ENCODE peak calls at places on chromosome 14, in six cellular contexts. One of them, this sample, is unnamed.

GRCh38 chr14:56359245-56359644 is 220.4 kb upstream of the TMEM260 start:
- DNase-seq in CD8-positive, alpha-beta T cell: no peak
- DNase-seq in AG04450: no peak
- DNase-seq in H1: no peak
- DNase-seq in colonic mucosa: no peak
- DNase-seq in HCT116: no peak
- DNase-seq in this sample: no peak

GRCh38 chr14:71606064-71606463 is 326.2 kb upstream of the RGS6 start:
- DNase-seq in H1: no peak
- DNase-seq in CD8-positive, alpha-beta T cell: no peak
- DNase-seq in AG04450: no peak
- DNase-seq in HCT116: no peak
- DNase-seq in colonic mucosa: no peak
- DNase-seq in this sample: no peak

GRCh38 chr14:76257111-76257803 is 105.5 kb downstream of the GPATCH2L start:
- DNase-seq in AG04450: no peak
- DNase-seq in HCT116: no peak
- DNase-seq in colonic mucosa: no peak
- DNase-seq in H1: no peak
- DNase-seq in CD8-positive, alpha-beta T cell: no peak
- DNase-seq in this sample: no peak

GRCh38 chr14:53537421-53538315 is 384.5 kb upstream of the DDHD1 start:
- DNase-seq in HCT116: no peak
- DNase-seq in colonic mucosa: peak; percentile 24
- DNase-seq in AG04450: peak; percentile 53
- DNase-seq in CD8-positive, alpha-beta T cell: no peak
- DNase-seq in H1: no peak
- DNase-seq in this sample: no peak

GRCh38 chr14:44449694-44450093 is 57.4 kb downstream of the FSCB start:
- DNase-seq in AG04450: no peak
- DNase-seq in H1: no peak
- DNase-seq in colonic mucosa: no peak
- DNase-seq in HCT116: no peak
- DNase-seq in CD8-positive, alpha-beta T cell: no peak
- DNase-seq in this sample: no peak

GRCh38 chr14:94388027-94388895 is at the start of gene SERPINA1:
- DNase-seq in HCT116: no peak
- DNase-seq in H1: no peak
- DNase-seq in colonic mucosa: no peak
- DNase-seq in CD8-positive, alpha-beta T cell: no peak
- DNase-seq in AG04450: no peak
- DNase-seq in this sample: no peak

GRCh38 chr14:105247715-105248367 is 492 bp upstream of the BTBD6 start:
- DNase-seq in AG04450: no peak
- DNase-seq in H1: no peak
- DNase-seq in CD8-positive, alpha-beta T cell: no peak
- DNase-seq in HCT116: no peak
- DNase-seq in colonic mucosa: peak; percentile 24
- DNase-seq in this sample: no peak

GRCh38 chr14:91258021-91258618 is 13.6 kb upstream of the GPR68 start:
- DNase-seq in CD8-positive, alpha-beta T cell: no peak
- DNase-seq in HCT116: no peak
- DNase-seq in H1: no peak
- DNase-seq in AG04450: no peak
- DNase-seq in colonic mucosa: no peak
- DNase-seq in this sample: no peak

GRCh38 chr14:30983858-30984257 is 41.6 kb upstream of the AP4S1 start:
- DNase-seq in CD8-positive, alpha-beta T cell: no peak
- DNase-seq in AG04450: no peak
- DNase-seq in H1: no peak
- DNase-seq in colonic mucosa: no peak
- DNase-seq in HCT116: no peak
- DNase-seq in this sample: no peak

GRCh38 chr14:44204061-44204815 is 302.8 kb downstream of the FSCB start:
- DNase-seq in AG04450: no peak
- DNase-seq in HCT116: no peak
- DNase-seq in colonic mucosa: no peak
- DNase-seq in H1: no peak
- DNase-seq in CD8-positive, alpha-beta T cell: no peak
- DNase-seq in this sample: no peak

GRCh38 chr14:57470909-57471308 is 22.7 kb downstream of the CCDC198 start:
- DNase-seq in HCT116: no peak
- DNase-seq in CD8-positive, alpha-beta T cell: no peak
- DNase-seq in AG04450: no peak
- DNase-seq in H1: no peak
- DNase-seq in colonic mucosa: no peak
- DNase-seq in this sample: no peak

GRCh38 chr14:71396050-71396677 is 488.9 kb downstream of the PCNX1 start:
- DNase-seq in CD8-positive, alpha-beta T cell: no peak
- DNase-seq in HCT116: no peak
- DNase-seq in colonic mucosa: no peak
- DNase-seq in AG04450: no peak
- DNase-seq in H1: no peak
- DNase-seq in this sample: no peak

GRCh38 chr14:80678436-80678835 is 263.1 kb downstream of the CEP128 start:
- DNase-seq in AG04450: no peak
- DNase-seq in H1: no peak
- DNase-seq in colonic mucosa: no peak
- DNase-seq in CD8-positive, alpha-beta T cell: no peak
- DNase-seq in HCT116: no peak
- DNase-seq in this sample: no peak

GRCh38 chr14:99819514-99819913 is 26.3 kb downstream of the EML1 start:
- DNase-seq in AG04450: no peak
- DNase-seq in colonic mucosa: no peak
- DNase-seq in CD8-positive, alpha-beta T cell: no peak
- DNase-seq in H1: no peak
- DNase-seq in HCT116: no peak
- DNase-seq in this sample: no peak

GRCh38 chr14:57576498-57576897 is 82.8 kb upstream of the CCDC198 start:
- DNase-seq in AG04450: no peak
- DNase-seq in colonic mucosa: no peak
- DNase-seq in H1: no peak
- DNase-seq in CD8-positive, alpha-beta T cell: no peak
- DNase-seq in HCT116: no peak
- DNase-seq in this sample: no peak

GRCh38 chr14:41609704-41610183 is 3.1 kb downstream of the LRFN5 start:
- DNase-seq in colonic mucosa: peak; percentile 21
- DNase-seq in CD8-positive, alpha-beta T cell: no peak
- DNase-seq in HCT116: no peak
- DNase-seq in AG04450: no peak
- DNase-seq in H1: peak; percentile 75
- DNase-seq in this sample: peak; percentile 14

GRCh38 chr14:77225254-77225653 is 43.7 kb downstream of the TMEM63C start:
- DNase-seq in H1: no peak
- DNase-seq in colonic mucosa: no peak
- DNase-seq in CD8-positive, alpha-beta T cell: no peak
- DNase-seq in AG04450: no peak
- DNase-seq in HCT116: no peak
- DNase-seq in this sample: no peak

GRCh38 chr14:71289536-71289935 is 382.3 kb downstream of the PCNX1 start:
- DNase-seq in HCT116: no peak
- DNase-seq in AG04450: no peak
- DNase-seq in H1: no peak
- DNase-seq in CD8-positive, alpha-beta T cell: peak; percentile 50
- DNase-seq in colonic mucosa: peak; percentile 63
- DNase-seq in this sample: no peak

GRCh38 chr14:53570411-53571387 is 385.9 kb downstream of the BMP4 start:
- DNase-seq in CD8-positive, alpha-beta T cell: no peak
- DNase-seq in HCT116: no peak
- DNase-seq in H1: no peak
- DNase-seq in AG04450: no peak
- DNase-seq in colonic mucosa: no peak
- DNase-seq in this sample: no peak

GRCh38 chr14:52355016-52355430 is 40.9 kb downstream of the PTGER2 start:
- DNase-seq in AG04450: peak; percentile 85
- DNase-seq in H1: no peak
- DNase-seq in CD8-positive, alpha-beta T cell: no peak
- DNase-seq in colonic mucosa: no peak
- DNase-seq in HCT116: no peak
- DNase-seq in this sample: no peak

GRCh38 chr14:50067723-50068495 is 48.5 kb downstream of the VCPKMT start:
- DNase-seq in H1: no peak
- DNase-seq in colonic mucosa: peak; percentile 63
- DNase-seq in CD8-positive, alpha-beta T cell: peak; percentile 31
- DNase-seq in HCT116: peak; percentile 21
- DNase-seq in AG04450: no peak
- DNase-seq in this sample: no peak

GRCh38 chr14:86540636-86541247 is 1010.8 kb downstream of the FLRT2 start:
- DNase-seq in CD8-positive, alpha-beta T cell: no peak
- DNase-seq in H1: no peak
- DNase-seq in HCT116: no peak
- DNase-seq in AG04450: no peak
- DNase-seq in colonic mucosa: no peak
- DNase-seq in this sample: no peak

GRCh38 chr14:69532561-69533335 is 41.9 kb downstream of the CCDC177 start:
- DNase-seq in colonic mucosa: peak; percentile 71
- DNase-seq in HCT116: no peak
- DNase-seq in H1: no peak
- DNase-seq in CD8-positive, alpha-beta T cell: no peak
- DNase-seq in AG04450: no peak
- DNase-seq in this sample: no peak

GRCh38 chr14:58488550-58488949 is 61.0 kb downstream of the KIAA0586 start:
- DNase-seq in H1: no peak
- DNase-seq in HCT116: no peak
- DNase-seq in AG04450: no peak
- DNase-seq in CD8-positive, alpha-beta T cell: no peak
- DNase-seq in colonic mucosa: no peak
- DNase-seq in this sample: no peak

GRCh38 chr14:82309199-82309598 is 775.5 kb upstream of the SEL1L start:
- DNase-seq in colonic mucosa: no peak
- DNase-seq in AG04450: no peak
- DNase-seq in H1: no peak
- DNase-seq in HCT116: no peak
- DNase-seq in CD8-positive, alpha-beta T cell: no peak
- DNase-seq in this sample: no peak

GRCh38 chr14:58171090-58171489 is 19.1 kb upstream of the ARMH4 start:
- DNase-seq in colonic mucosa: peak; percentile 69
- DNase-seq in CD8-positive, alpha-beta T cell: no peak
- DNase-seq in H1: peak; percentile 85
- DNase-seq in AG04450: peak; percentile 43
- DNase-seq in HCT116: peak; percentile 83
- DNase-seq in this sample: peak; percentile 79

GRCh38 chr14:72420749-72421452 is 473.0 kb downstream of the DPF3 start:
- DNase-seq in HCT116: peak; percentile 53
- DNase-seq in H1: peak; percentile 99
- DNase-seq in CD8-positive, alpha-beta T cell: peak; percentile 67
- DNase-seq in colonic mucosa: peak; percentile 80
- DNase-seq in AG04450: peak; percentile 16
- DNase-seq in this sample: peak; percentile 23

GRCh38 chr14:95480109-95480886 is 36.2 kb downstream of the SYNE3 start:
- DNase-seq in H1: no peak
- DNase-seq in colonic mucosa: no peak
- DNase-seq in CD8-positive, alpha-beta T cell: no peak
- DNase-seq in HCT116: no peak
- DNase-seq in AG04450: no peak
- DNase-seq in this sample: no peak

GRCh38 chr14:102437997-102438922 is 71.3 kb downstream of the ANKRD9 start:
- DNase-seq in CD8-positive, alpha-beta T cell: peak; percentile 75
- DNase-seq in H1: peak; percentile 94
- DNase-seq in AG04450: peak; percentile 48
- DNase-seq in colonic mucosa: peak; percentile 92
- DNase-seq in HCT116: peak; percentile 59
- DNase-seq in this sample: peak; percentile 85
- TF ChIP-seq CTCF in CD8-positive, alpha-beta T cell: peak; percentile 74
- TF ChIP-seq CTCF in H1: peak; percentile 87
- TF ChIP-seq CTCF in AG04450: peak; percentile 75
- TF ChIP-seq CTCF in colonic mucosa: peak; percentile 78
- TF ChIP-seq CTCF in HCT116: peak; percentile 76
- TF ChIP-seq CTCF in this sample: peak; percentile 85

DNA sequence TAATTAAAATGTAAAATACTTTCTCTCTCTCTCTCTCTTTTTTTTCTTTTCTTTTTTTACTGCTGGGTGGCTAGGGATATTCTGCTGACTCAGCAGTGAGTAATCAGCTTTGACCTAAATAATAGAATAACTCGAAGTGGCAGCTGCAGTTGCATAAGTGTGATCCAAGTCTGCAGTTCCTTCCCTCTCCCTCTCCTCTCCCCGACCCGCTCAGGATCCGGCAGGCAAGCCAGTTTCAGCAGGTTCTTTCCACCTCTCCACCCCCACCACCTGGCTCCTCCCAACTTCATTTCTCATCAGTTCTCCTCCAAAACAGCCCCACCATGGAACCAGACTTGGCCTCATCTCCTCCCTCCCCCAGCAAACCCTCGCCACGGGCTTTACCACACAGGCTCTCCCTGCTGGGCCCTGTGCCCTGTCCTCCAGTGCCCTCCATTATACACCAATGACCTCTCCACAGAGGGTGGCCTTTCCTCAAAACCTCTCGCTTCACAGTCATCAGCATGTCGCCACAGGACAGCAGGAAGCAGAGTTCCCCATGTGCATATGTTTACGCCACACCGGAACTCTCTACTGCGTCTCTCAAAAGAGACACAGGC is 22.4 kb downstream of the SLC7A8 start:
- DNase-seq in AG04450: peak; percentile 30
- DNase-seq in CD8-positive, alpha-beta T cell: no peak
- DNase-seq in H1: peak; percentile 83
- DNase-seq in HCT116: no peak
- DNase-seq in colonic mucosa: peak; percentile 66
- DNase-seq in this sample: peak; percentile 49
- H3K27ac ChIP-seq in AG04450: peak overlapping the region; percentile 39
- H3K27ac ChIP-seq in CD8-positive, alpha-beta T cell: no peak overlapping the region
- H3K27ac ChIP-seq in H1: peak overlapping the region; percentile 79
- H3K27ac ChIP-seq in HCT116: no peak overlapping the region
- H3K27ac ChIP-seq in colonic mucosa: peak overlapping the region; percentile 21
- H3K27ac ChIP-seq in this sample: peak overlapping the region; percentile 15

DNA sequence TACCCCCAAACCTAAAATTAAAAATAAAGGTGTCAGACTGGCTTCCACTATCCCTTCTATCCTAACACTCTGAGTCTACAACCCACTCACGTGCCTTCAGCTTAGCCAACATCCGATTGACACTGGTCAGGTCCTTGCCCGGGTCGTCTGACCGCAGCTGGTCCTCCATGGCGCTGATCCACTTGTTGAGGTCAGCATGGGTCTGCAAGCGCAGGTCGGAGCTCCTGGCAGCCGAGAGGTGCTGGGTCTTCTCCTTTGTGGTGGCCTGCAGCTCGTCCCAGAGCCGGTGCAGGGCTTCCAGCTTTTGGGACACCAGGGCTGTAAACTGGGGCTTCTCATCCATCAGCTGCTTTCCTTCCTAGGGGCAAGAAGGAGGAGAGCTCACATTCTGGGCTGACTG is 78.0 kb downstream of the PLEKHG3 start:
- DNase-seq in H1: no peak
- DNase-seq in CD8-positive, alpha-beta T cell: no peak
- DNase-seq in colonic mucosa: no peak
- DNase-seq in HCT116: no peak
- DNase-seq in AG04450: no peak
- DNase-seq in this sample: no peak
- TF ChIP-seq CTCF in H1: no peak
- TF ChIP-seq CTCF in CD8-positive, alpha-beta T cell: no peak
- TF ChIP-seq CTCF in colonic mucosa: no peak
- TF ChIP-seq CTCF in HCT116: no peak
- TF ChIP-seq CTCF in AG04450: no peak
- TF ChIP-seq CTCF in this sample: no peak

DNA sequence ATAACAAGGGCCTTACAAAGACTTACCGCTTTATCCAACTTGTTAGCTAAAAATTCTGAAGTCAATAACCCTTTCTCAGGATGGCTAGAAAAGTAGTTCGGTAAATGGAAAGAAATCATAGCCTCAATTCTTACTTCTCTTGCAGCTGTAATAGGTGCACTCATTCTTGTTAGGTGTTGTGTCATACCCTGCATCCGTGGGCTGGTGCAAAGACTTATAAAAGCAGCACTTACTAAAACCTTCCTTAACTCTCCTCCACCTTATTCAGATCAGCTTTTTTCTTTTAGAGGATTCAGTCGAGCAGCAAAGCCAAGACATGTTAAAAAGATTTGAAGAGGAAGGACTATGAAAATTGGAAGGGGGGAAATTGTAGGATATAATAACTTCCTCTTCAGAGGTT is 238.2 kb upstream of the DIO3 start:
- DNase-seq in AG04450: no peak
- DNase-seq in CD8-positive, alpha-beta T cell: no peak
- DNase-seq in colonic mucosa: no peak
- DNase-seq in H1: no peak
- DNase-seq in HCT116: no peak
- DNase-seq in this sample: no peak
- H3K27ac ChIP-seq in AG04450: no peak overlapping the region
- H3K27ac ChIP-seq in CD8-positive, alpha-beta T cell: no peak overlapping the region
- H3K27ac ChIP-seq in colonic mucosa: no peak overlapping the region
- H3K27ac ChIP-seq in H1: no peak overlapping the region
- H3K27ac ChIP-seq in HCT116: no peak overlapping the region
- H3K27ac ChIP-seq in this sample: no peak overlapping the region